ENCODE peak calls at places on chromosome 10, in four cellular contexts. M is neural progenitor cell, E is fibroblast of mammary gland, Y is PC-9. C is an unnamed sample.

GRCh38 chr10:80539421-80539999 is 1.8 kb downstream of the SH2D4B start:
- DNase-seq in E (no peak), M (no peak), Y (no peak), C (no peak)

GRCh38 chr10:50512214-50512595 is 111.6 kb downstream of the SGMS1 start:
- DNase-seq in M (no peak), Y (no peak), E (no peak), C (no peak)

GRCh38 chr10:117413928-117414618 is 38.8 kb upstream of the PDZD8 start:
- DNase-seq in E (peak), Y (no peak), M (no peak), C (no peak)

GRCh38 chr10:91700273-91700672 is 67.4 kb upstream of the PPP1R3C start:
- DNase-seq in E (peak), Y (no peak), M (no peak), C (no peak)

GRCh38 chr10:110078317-110078716 is 70.5 kb downstream of the ADD3 start:
- DNase-seq in M (no peak), E (no peak), Y (no peak), C (no peak)

GRCh38 chr10:133059093-133059470 is 28.6 kb upstream of the ADGRA1 start:
- DNase-seq in Y (no peak), M (no peak), E (no peak), C (no peak)

GRCh38 chr10:48598936-48599829 is 5.7 kb downstream of the ARHGAP22 start:
- DNase-seq in Y (no peak), M (no peak), E (no peak), C (no peak)

GRCh38 chr10:64115913-64116643 is 594.9 kb downstream of the REEP3 start:
- DNase-seq in M (peak), Y (no peak), E (no peak), C (no peak)

GRCh38 chr10:60951272-60951724 is 7.3 kb upstream of the RHOBTB1 start:
- DNase-seq in E (no peak), Y (no peak), M (no peak), C (no peak)

GRCh38 chr10:121608669-121609190 is 10.5 kb upstream of the FGFR2 start:
- DNase-seq in Y (peak), E (no peak), M (peak), C (no peak)
- TF ChIP-seq CTCF in Y (no peak), E (no peak), M (peak), C (peak)

DNA sequence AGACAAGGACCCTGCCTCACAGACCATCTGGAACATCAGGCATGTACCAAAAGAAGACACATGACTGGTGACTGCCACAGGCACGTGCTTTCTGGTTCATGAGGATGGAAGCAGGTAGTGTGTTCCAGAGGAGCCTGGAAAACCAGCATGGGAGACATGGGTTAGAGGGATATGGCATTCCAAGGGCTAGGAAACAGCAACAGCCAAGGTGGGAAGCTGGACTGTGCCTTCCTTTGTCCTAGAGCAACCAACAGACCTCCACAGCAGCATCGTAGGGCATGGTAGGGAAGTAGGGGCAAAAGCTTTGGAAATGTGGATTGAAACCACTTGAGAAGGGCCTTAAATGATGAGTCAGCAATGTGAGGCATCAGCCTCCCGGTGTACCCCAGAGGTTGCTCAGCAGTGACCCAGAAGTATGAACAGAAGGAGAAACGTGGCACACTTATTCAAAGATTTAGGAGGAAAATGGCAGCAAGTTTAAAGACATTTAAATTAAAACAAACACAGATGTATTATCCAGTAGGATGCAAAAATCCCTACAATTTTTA is 51.0 kb downstream of the PRLHR start:
- DNase-seq in E (no peak), Y (no peak), M (no peak), C (no peak)
- TF ChIP-seq CTCF in E (no peak), Y (peak), M (no peak), C (no peak)

GRCh38 chr10:121990015-121990677 is 1.2 kb downstream of the TACC2 start:
- DNase-seq in E (no peak), M (no peak), Y (no peak), C (no peak)
- TF ChIP-seq CTCF in E (no peak), M (no peak), Y (no peak), C (no peak)

GRCh38 chr10:87505366-87506113 is 847 bp downstream of the MINPP1 start:
- DNase-seq in M (peak), E (peak), Y (peak), C (no peak)
- TF ChIP-seq CTCF in M (peak), E (peak), Y (peak), C (peak)

DNA sequence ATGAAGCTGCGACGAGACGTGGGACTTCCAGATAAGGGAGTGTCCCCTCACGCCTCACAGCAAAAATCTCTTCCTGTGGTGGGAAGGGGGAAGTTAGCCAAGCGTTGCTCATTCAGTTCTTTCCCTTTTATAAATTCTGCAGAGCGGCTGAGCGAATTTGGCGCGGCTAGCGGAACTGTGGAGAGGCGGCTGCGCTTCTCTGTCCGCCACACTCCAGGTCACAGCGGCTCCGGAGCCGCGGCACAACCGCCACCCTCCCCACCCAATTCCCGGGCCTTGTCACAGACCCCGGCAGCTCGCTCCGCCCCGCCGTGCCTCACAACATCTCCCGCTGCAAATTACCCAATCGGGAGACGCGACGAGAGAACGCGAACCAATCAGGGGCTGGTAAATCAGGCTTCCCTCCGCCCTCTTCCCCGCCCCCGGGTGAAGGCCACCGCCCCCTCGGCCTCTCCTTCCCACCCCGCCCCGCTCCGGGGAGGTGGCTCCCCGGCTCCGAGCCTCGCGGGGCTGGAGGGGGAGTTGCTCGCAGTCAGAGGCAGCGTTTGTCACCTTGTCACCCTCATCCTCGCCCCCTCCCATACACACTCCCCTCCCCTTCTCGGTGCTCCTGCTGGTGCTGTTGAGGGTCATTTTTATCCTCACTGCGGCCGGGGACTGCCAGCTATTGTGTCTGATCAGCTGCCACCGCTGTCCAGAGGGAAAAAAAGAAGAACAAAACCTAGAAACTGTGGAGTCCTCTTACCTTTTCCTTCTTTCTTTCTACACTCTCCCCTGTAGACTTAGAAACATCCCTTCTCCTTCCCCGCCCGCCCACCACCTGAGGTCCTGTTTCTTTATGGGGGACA is 918 bp upstream of the ARHGAP21 start:
- DNase-seq in M (peak), E (peak), Y (peak), C (peak)
- TF ChIP-seq CTCF in M (no peak), E (no peak), Y (no peak), C (no peak)

DNA sequence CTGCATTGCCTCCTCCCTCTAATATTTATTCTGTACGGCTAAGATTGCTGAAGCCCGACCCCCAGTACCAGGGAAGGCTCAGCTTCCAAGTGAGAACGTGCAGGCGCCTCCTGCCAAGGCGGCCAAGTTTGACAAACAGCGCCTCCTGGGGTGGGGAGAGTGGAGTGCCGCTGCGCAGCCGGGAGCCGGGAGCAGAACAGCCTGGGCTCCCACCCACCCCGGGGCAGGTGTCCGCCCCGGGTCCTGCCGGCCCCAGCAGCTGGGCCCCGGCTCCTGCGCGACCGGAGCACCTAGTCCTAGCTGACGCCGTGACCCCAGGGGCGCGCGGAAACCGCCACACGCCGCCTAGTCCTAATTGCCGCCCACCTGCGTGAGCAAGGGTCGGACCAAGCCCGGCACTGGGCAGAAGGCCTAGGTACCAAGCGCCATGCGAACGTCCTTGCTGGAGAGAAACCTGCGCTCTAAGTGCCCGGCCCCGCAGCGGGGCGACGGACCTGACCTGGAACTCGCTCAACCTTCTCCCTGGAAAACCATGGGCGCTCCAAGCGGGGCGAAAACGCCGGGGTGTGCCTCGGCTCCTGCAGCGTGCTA is 5.0 kb upstream of the EBF3 start:
- DNase-seq in E (peak), Y (no peak), M (peak), C (no peak)
- TF ChIP-seq CTCF in E (peak), Y (no peak), M (peak), C (peak)

GRCh38 chr10:114386446-114386845 is 17.9 kb downstream of the AFAP1L2 start:
- DNase-seq in Y (no peak), E (no peak), M (no peak), C (no peak)

GRCh38 chr10:114384601-114385000 is 19.7 kb downstream of the AFAP1L2 start:
- DNase-seq in Y (no peak), M (no peak), E (no peak), C (no peak)

GRCh38 chr10:114388275-114388674 is 16.0 kb downstream of the AFAP1L2 start:
- DNase-seq in M (no peak), Y (no peak), E (no peak), C (no peak)

GRCh38 chr10:114387784-114388183 is 16.5 kb downstream of the AFAP1L2 start:
- DNase-seq in M (peak), Y (no peak), E (no peak), C (no peak)

DNA sequence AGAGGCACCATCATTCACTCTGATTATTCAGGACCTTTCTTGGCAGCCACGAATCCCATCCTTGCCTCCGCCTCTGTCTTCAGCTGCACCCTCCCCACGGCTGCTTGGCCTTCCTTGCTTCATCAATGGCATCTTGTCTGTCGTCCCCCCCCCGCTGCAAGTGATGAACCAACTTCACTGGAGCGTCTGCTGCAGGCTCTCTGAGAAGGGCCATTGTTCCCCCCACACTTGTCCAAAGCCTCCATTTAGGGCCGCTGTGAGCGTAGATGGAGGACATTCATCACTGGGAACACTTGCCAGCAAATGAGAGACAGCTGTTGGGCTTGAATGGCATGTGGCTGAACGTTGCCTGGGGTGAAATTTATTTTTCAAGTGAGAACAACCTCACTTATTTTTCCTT is 20.1 kb downstream of the AFAP1L2 start:
- DNase-seq in E (no peak), Y (no peak), M (no peak), C (no peak)
- TF ChIP-seq CTCF in E (no peak), Y (no peak), M (no peak), C (no peak)

GRCh38 chr10:69883256-69883655 is 81.5 kb downstream of the COL13A1 start:
- DNase-seq in Y (peak), M (no peak), E (no peak), C (no peak)
- TF ChIP-seq CTCF in Y (peak), M (peak), E (no peak), C (no peak)

C was measured in esophagus squamous epithelium.